ENCODE peak calls at places on chromosome 20, in eight cellular contexts. A, U, B, T, X, H, R and P are unnamed samples.

GRCh38 chr20:58389324-58389967 is 417 bp downstream of the VAPB start:
- DNase-seq in B (no peak), R (peak), X (no peak), T (peak), H (no peak), A (no peak), U (no peak), P (no peak)

GRCh38 chr20:4104045-4104444 is 88.7 kb upstream of the RNF24 start:
- DNase-seq in X (no peak), H (no peak), R (no peak), A (no peak), B (no peak), U (no peak), T (no peak), P (no peak)

GRCh38 chr20:57322476-57322875 is 7.1 kb upstream of the SPO11 start:
- DNase-seq in R (no peak), A (no peak), U (no peak), X (no peak), T (no peak), B (no peak), H (no peak), P (no peak)

GRCh38 chr20:33753763-33754162 is 22.0 kb downstream of the ZNF341 start:
- DNase-seq in B (no peak), A (no peak), R (no peak), U (no peak), X (no peak), H (no peak), T (peak), P (no peak)

GRCh38 chr20:39631557-39631956 is 669.4 kb downstream of the DHX35 start:
- DNase-seq in U (no peak), R (no peak), T (no peak), H (no peak), B (no peak), X (no peak), A (no peak), P (no peak)

GRCh38 chr20:57573893-57574292 is 13.0 kb downstream of the PCK1 start:
- DNase-seq in A (no peak), T (no peak), B (no peak), R (peak), X (no peak), U (no peak), H (no peak), P (no peak)

GRCh38 chr20:13101701-13102100 is 92.9 kb downstream of the SPTLC3 start:
- DNase-seq in T (no peak), U (no peak), H (no peak), R (no peak), A (no peak), X (no peak), B (no peak), P (no peak)

GRCh38 chr20:63973636-63974401 is 4.1 kb upstream of the ZNF512B start:
- DNase-seq in A (peak), B (peak), T (peak), X (peak), R (peak), H (peak), U (no peak), P (peak)

GRCh38 chr20:44067650-44068081 is 119.3 kb downstream of the JPH2 start:
- DNase-seq in T (no peak), R (no peak), A (no peak), B (no peak), U (no peak), H (no peak), X (no peak), P (no peak)

GRCh38 chr20:13221673-13222318 is 722 bp downstream of the ISM1 start:
- DNase-seq in X (peak), R (peak), T (peak), U (no peak), H (peak), B (no peak), A (peak), P (peak)

GRCh38 chr20:4854502-4854901 is 132.8 kb downstream of the PRND start:
- DNase-seq in X (no peak), H (no peak), U (no peak), R (no peak), B (no peak), A (no peak), T (no peak), P (no peak)

GRCh38 chr20:15395457-15395856 is 1058.0 kb upstream of the FLRT3 start:
- DNase-seq in B (no peak), R (no peak), U (no peak), A (no peak), H (no peak), X (no peak), T (no peak), P (no peak)

GRCh38 chr20:62710886-62711702 is 2.5 kb downstream of the NTSR1 start:
- DNase-seq in A (no peak), B (no peak), X (no peak), R (no peak), H (no peak), T (no peak), U (no peak), P (peak)

GRCh38 chr20:35700625-35701148 is 1.5 kb downstream of the ROMO1 start:
- DNase-seq in X (no peak), B (no peak), U (no peak), A (no peak), R (no peak), T (no peak), H (no peak), P (no peak)

GRCh38 chr20:24763386-24764026 is 185.6 kb upstream of the CST7 start:
- DNase-seq in T (no peak), H (no peak), A (no peak), R (no peak), X (no peak), U (no peak), B (no peak), P (no peak)

GRCh38 chr20:3446779-3447178 is 24.0 kb upstream of the ATRN start:
- DNase-seq in A (no peak), R (no peak), T (no peak), H (no peak), X (no peak), B (no peak), U (no peak), P (no peak)

GRCh38 chr20:63532449-63532971 is 4.7 kb downstream of the PTK6 start:
- DNase-seq in R (peak), A (no peak), U (no peak), X (peak), B (peak), H (no peak), T (no peak), P (no peak)

GRCh38 chr20:63977392-63978276 is 1.8 kb downstream of the SAMD10 start:
- DNase-seq in B (peak), T (peak), U (no peak), A (no peak), R (peak), X (no peak), H (no peak), P (peak)

GRCh38 chr20:17671565-17671964 is 10.5 kb downstream of the RRBP1 start:
- DNase-seq in R (no peak), A (no peak), H (no peak), X (no peak), U (no peak), B (no peak), T (no peak), P (no peak)

GRCh38 chr20:25077610-25078169 is 4.3 kb downstream of the VSX1 start:
- DNase-seq in X (peak), H (no peak), R (no peak), U (no peak), T (no peak), B (no peak), A (no peak), P (no peak)

GRCh38 chr20:53578492-53579222 is 15.0 kb downstream of the ZNF217 start:
- DNase-seq in U (peak), X (no peak), B (peak), A (peak), T (peak), H (peak), R (peak), P (peak)

GRCh38 chr20:38143238-38143645 is 21.8 kb downstream of the TGM2 start:
- DNase-seq in R (no peak), H (no peak), T (no peak), A (no peak), X (no peak), B (no peak), U (no peak), P (no peak)

GRCh38 chr20:31566658-31567379 is 38.3 kb upstream of the ID1 start:
- DNase-seq in U (no peak), A (no peak), B (no peak), X (no peak), H (no peak), T (no peak), R (peak), P (no peak)

GRCh38 chr20:60136640-60137411 is 178.6 kb downstream of the CDH26 start:
- DNase-seq in X (no peak), R (no peak), H (no peak), T (no peak), B (no peak), U (no peak), A (no peak), P (no peak)

GRCh38 chr20:35270021-35270902 is 7.7 kb downstream of the MMP24OS start:
- DNase-seq in U (no peak), R (no peak), B (no peak), X (no peak), H (no peak), A (no peak), T (no peak), P (no peak)

GRCh38 chr20:47586648-47587306 is 85.1 kb downstream of the NCOA3 start:
- DNase-seq in B (no peak), R (peak), X (no peak), A (no peak), H (no peak), T (no peak), U (peak), P (no peak)

GRCh38 chr20:4870906-4871305 is 130.4 kb downstream of the SLC23A2 start:
- DNase-seq in T (no peak), X (no peak), R (no peak), H (no peak), U (no peak), A (no peak), B (no peak), P (no peak)

GRCh38 chr20:44264287-44264686 is 17.2 kb downstream of the GDAP1L1 start:
- DNase-seq in U (no peak), X (no peak), T (no peak), R (peak), H (no peak), A (no peak), B (no peak), P (no peak)

GRCh38 chr20:42130810-42131596 is 512.8 kb upstream of the CHD6 start:
- DNase-seq in B (no peak), H (no peak), U (no peak), A (no peak), X (no peak), T (no peak), R (no peak), P (no peak)